ENCODE peak calls at places on chromosomes 16 and 17, in eight cellular contexts. N is stimulated activated CD8-positive, alpha-beta memory T cell treated with anti-CD3 and anti-CD28 coated beads, Interleukin-12 subunit alpha, Interleukin-12 subunit beta, amount 100 ng/mL, for 4 hours; Z is tibial artery; F is natural killer cell; K is BJ; I is activated CD8-positive, alpha-beta memory T cell treated with anti-CD3 and anti-CD28 coated beads for 1 hour; H is Peyer's patch; D is NCI-H1092. O is an unnamed sample.

GRCh38 chr17:50542795-50543774 is 3.9 kb upstream of the SPATA20 start:
- DNase-seq in N (no peak), Z (no peak), F (no peak), K (no peak), I (no peak), H (no peak), D (no peak), O (no peak)

GRCh38 chr17:48261297-48261880 is 153.8 kb downstream of the SNX11 start:
- DNase-seq in N (no peak), Z (no peak), F (no peak), K (no peak), I (no peak), H (no peak), D (peak; percentile 9), O (peak; percentile 19)

GRCh38 chr16:87138316-87138715 is 178.9 kb downstream of the C16orf95 start:
- DNase-seq in N (no peak), Z (no peak), F (no peak), K (no peak), I (no peak), H (no peak), D (no peak), O (no peak)

GRCh38 chr16:86732621-86733297 is 154.4 kb downstream of the FOXL1 start:
- DNase-seq in N (no peak), Z (no peak), F (no peak), K (no peak), I (no peak), H (no peak), D (no peak), O (peak; percentile 49)

GRCh38 chr16:48383877-48384304 is 1.3 kb downstream of the SIAH1 start:
- DNase-seq in N (no peak), Z (no peak), F (no peak), K (no peak), I (no peak), H (no peak), D (no peak), O (no peak)

GRCh38 chr16:68356249-68356918 is 45.6 kb downstream of the PRMT7 start:
- DNase-seq in N (peak; percentile 37), Z (no peak), F (peak; percentile 40), K (no peak), I (peak; percentile 32), H (peak; percentile 80), D (no peak), O (no peak)

GRCh38 chr17:48048321-48049140 is at the start of gene NFE2L1:
- DNase-seq in N (no peak), Z (peak; percentile 94), F (no peak), K (no peak), I (no peak), H (peak; percentile 75), D (peak; percentile 24), O (peak; percentile 94)

GRCh38 chr16:31367875-31368274 is 12.9 kb downstream of the ITGAX start:
- DNase-seq in N (no peak), Z (no peak), F (no peak), K (no peak), I (no peak), H (no peak), D (no peak), O (no peak)

GRCh38 chr16:52872706-52873105 is 180.0 kb downstream of the CHD9NB start:
- DNase-seq in N (no peak), Z (no peak), F (no peak), K (no peak), I (no peak), H (no peak), D (no peak), O (no peak)

GRCh38 chr17:7404737-7405412 is 978 bp upstream of the TMEM256 start:
- DNase-seq in N (peak; percentile 61), Z (no peak), F (no peak), K (no peak), I (peak; percentile 41), H (no peak), D (peak; percentile 51), O (no peak)

GRCh38 chr17:39813631-39814030 is 50.5 kb downstream of the IKZF3 start:
- DNase-seq in N (peak; percentile 24), Z (no peak), F (peak; percentile 52), K (no peak), I (peak; percentile 49), H (peak; percentile 46), D (no peak), O (no peak)

GRCh38 chr17:73311781-73312641 is at the start of gene CDC42EP4:
- DNase-seq in N (peak; percentile 78), Z (peak; percentile 95), F (peak; percentile 81), K (peak; percentile 68), I (peak; percentile 51), H (peak; percentile 77), D (peak; percentile 78), O (peak; percentile 95)

GRCh38 chr17:1588781-1589585 is 26.4 kb upstream of the PITPNA start:
- DNase-seq in N (no peak), Z (no peak), F (no peak), K (no peak), I (no peak), H (no peak), D (no peak), O (no peak)

GRCh38 chr17:56902350-56902749 is 11.5 kb downstream of the TRIM25 start:
- DNase-seq in N (no peak), Z (no peak), F (no peak), K (no peak), I (no peak), H (no peak), D (no peak), O (peak; percentile 87)

GRCh38 chr16:19374402-19374801 is 43.3 kb upstream of the TMC5 start:
- DNase-seq in N (no peak), Z (no peak), F (no peak), K (no peak), I (no peak), H (no peak), D (no peak), O (no peak)

GRCh38 chr16:27317738-27318398 is 4.1 kb downstream of the IL4R start:
- DNase-seq in N (no peak), Z (peak; percentile 9), F (no peak), K (no peak), I (no peak), H (no peak), D (no peak), O (no peak)

GRCh38 chr17:5555254-5555653 is 29.1 kb downstream of the NLRP1 start:
- DNase-seq in N (no peak), Z (no peak), F (no peak), K (peak; percentile 74), I (no peak), H (peak; percentile 11), D (no peak), O (peak; percentile 93)

GRCh38 chr17:32341141-32341856 is 674 bp downstream of the C17orf75 start:
- DNase-seq in N (peak; percentile 14), Z (no peak), F (no peak), K (no peak), I (no peak), H (peak; percentile 31), D (no peak), O (peak; percentile 32)

GRCh38 chr16:72355561-72355960 is 183.6 kb upstream of the PMFBP1 start:
- DNase-seq in N (no peak), Z (no peak), F (no peak), K (no peak), I (no peak), H (no peak), D (no peak), O (peak; percentile 44)

GRCh38 chr16:14501331-14502255 is 128.5 kb downstream of the PARN start:
- DNase-seq in N (no peak), Z (peak; percentile 90), F (no peak), K (peak; percentile 78), I (no peak), H (peak; percentile 19), D (peak; percentile 71), O (peak; percentile 93)

GRCh38 chr16:78982344-78982743 is 618.2 kb downstream of the MAF start:
- DNase-seq in N (no peak), Z (no peak), F (no peak), K (no peak), I (no peak), H (no peak), D (no peak), O (no peak)

GRCh38 chr16:25563700-25564099 is 128.1 kb upstream of the HS3ST4 start:
- DNase-seq in N (no peak), Z (no peak), F (no peak), K (no peak), I (no peak), H (no peak), D (no peak), O (no peak)

GRCh38 chr16:2040450-2041105 is 7.1 kb downstream of the NTHL1 start:
- DNase-seq in N (no peak), Z (no peak), F (no peak), K (no peak), I (no peak), H (no peak), D (no peak), O (no peak)

GRCh38 chr16:617855-618254 is 12.9 kb upstream of the WFIKKN1 start:
- DNase-seq in N (no peak), Z (no peak), F (no peak), K (no peak), I (no peak), H (no peak), D (no peak), O (no peak)

GRCh38 chr16:89378947-89379771 is 111.2 kb downstream of the ANKRD11 start:
- DNase-seq in N (no peak), Z (peak; percentile 42), F (no peak), K (no peak), I (no peak), H (no peak), D (no peak), O (no peak)